ENCODE peak calls at places on chromosome 3, in five cellular contexts. One of them, this sample, is unnamed.
A peak's percentile ranks its signal among the peaks of the same experiment; 100 is the strongest.

GRCh38 chr3:117252208-117252607 is 542.6 kb downstream of the TUSC7 start:
- DNase-seq in H4: no peak
- DNase-seq in endothelial cell of umbilical vein: peak; percentile 83
- DNase-seq in CD4-positive, alpha-beta T cell: no peak
- DNase-seq in left lung: no peak
- DNase-seq in this sample: peak; percentile 5

GRCh38 chr3:101725890-101726275 is 1.5 kb downstream of the CEP97 start:
- DNase-seq in H4: no peak
- DNase-seq in endothelial cell of umbilical vein: no peak
- DNase-seq in CD4-positive, alpha-beta T cell: no peak
- DNase-seq in left lung: no peak
- DNase-seq in this sample: no peak

GRCh38 chr3:42655331-42655888 is 1.9 kb downstream of the ZBTB47 start:
- DNase-seq in H4: no peak
- DNase-seq in endothelial cell of umbilical vein: peak; percentile 11
- DNase-seq in CD4-positive, alpha-beta T cell: no peak
- DNase-seq in left lung: peak; percentile 69
- DNase-seq in this sample: no peak

GRCh38 chr3:14286887-14287496 is 108.4 kb downstream of the LSM3 start:
- DNase-seq in H4: no peak
- DNase-seq in endothelial cell of umbilical vein: no peak
- DNase-seq in CD4-positive, alpha-beta T cell: no peak
- DNase-seq in left lung: no peak
- DNase-seq in this sample: no peak

GRCh38 chr3:100004931-100005330 is 109.4 kb downstream of the FILIP1L start:
- DNase-seq in H4: no peak
- DNase-seq in endothelial cell of umbilical vein: peak; percentile 69
- DNase-seq in CD4-positive, alpha-beta T cell: no peak
- DNase-seq in left lung: no peak
- DNase-seq in this sample: no peak

GRCh38 chr3:107240183-107241091 is 136.8 kb upstream of the CCDC54 start:
- DNase-seq in H4: peak; percentile 67
- DNase-seq in endothelial cell of umbilical vein: peak; percentile 75
- DNase-seq in CD4-positive, alpha-beta T cell: peak; percentile 72
- DNase-seq in left lung: peak; percentile 93
- DNase-seq in this sample: peak; percentile 62

GRCh38 chr3:39448506-39449233 is 18.8 kb upstream of the MOBP start:
- DNase-seq in H4: no peak
- DNase-seq in endothelial cell of umbilical vein: no peak
- DNase-seq in CD4-positive, alpha-beta T cell: no peak
- DNase-seq in left lung: no peak
- DNase-seq in this sample: no peak

GRCh38 chr3:33114622-33115023 is 809 bp downstream of the CRTAP start:
- DNase-seq in H4: no peak
- DNase-seq in endothelial cell of umbilical vein: no peak
- DNase-seq in CD4-positive, alpha-beta T cell: no peak
- DNase-seq in left lung: no peak
- DNase-seq in this sample: no peak

GRCh38 chr3:76943058-76943457 is 96.8 kb upstream of the ROBO2 start:
- DNase-seq in H4: no peak
- DNase-seq in endothelial cell of umbilical vein: no peak
- DNase-seq in CD4-positive, alpha-beta T cell: no peak
- DNase-seq in left lung: no peak
- DNase-seq in this sample: no peak

GRCh38 chr3:148938306-148938705 is 53.0 kb upstream of the GYG1 start:
- DNase-seq in H4: no peak
- DNase-seq in endothelial cell of umbilical vein: no peak
- DNase-seq in CD4-positive, alpha-beta T cell: no peak
- DNase-seq in left lung: no peak
- DNase-seq in this sample: no peak

GRCh38 chr3:124923833-124924232 is 10.7 kb downstream of the MUC13 start:
- DNase-seq in H4: no peak
- DNase-seq in endothelial cell of umbilical vein: no peak
- DNase-seq in CD4-positive, alpha-beta T cell: no peak
- DNase-seq in left lung: no peak
- DNase-seq in this sample: no peak

GRCh38 chr3:196636369-196637349 is 2.8 kb upstream of the NRROS start:
- DNase-seq in H4: no peak
- DNase-seq in endothelial cell of umbilical vein: no peak
- DNase-seq in CD4-positive, alpha-beta T cell: no peak
- DNase-seq in left lung: no peak
- DNase-seq in this sample: no peak

GRCh38 chr3:98848108-98848507 is 53.4 kb downstream of the DCBLD2 start:
- DNase-seq in H4: no peak
- DNase-seq in endothelial cell of umbilical vein: no peak
- DNase-seq in CD4-positive, alpha-beta T cell: no peak
- DNase-seq in left lung: no peak
- DNase-seq in this sample: no peak